ENCODE peak calls at places on chromosome 11, in four cellular contexts. A is OCI-LY7; H is stimulated activated CD8-positive, alpha-beta memory T cell treated with anti-CD3 and anti-CD28 coated beads, Interleukin-7, amount 100 ng/mL, for 48 hours; S is GM12891. R is an unnamed sample.

GRCh38 chr11:113474362-113475159 is 637 bp downstream of the DRD2 start:
- DNase-seq in H (peak), A (peak), S (peak), R (peak)

GRCh38 chr11:117144477-117145392 is 648 bp downstream of the PAFAH1B2 start:
- DNase-seq in H (peak), A (peak), S (peak), R (peak)

GRCh38 chr11:8342821-8343681 is 79.4 kb upstream of the LMO1 start:
- DNase-seq in S (no peak), H (peak), A (no peak), R (no peak)

GRCh38 chr11:101863361-101863760 is 51.4 kb upstream of the CEP126 start:
- DNase-seq in H (no peak), S (no peak), A (no peak), R (no peak)

GRCh38 chr11:67375320-67376021 is 2.1 kb upstream of the CLCF1 start:
- DNase-seq in S (no peak), A (no peak), H (no peak), R (no peak)

GRCh38 chr11:62921573-62922188 is 518 bp upstream of the CHRM1 start:
- DNase-seq in S (no peak), H (no peak), A (no peak), R (no peak)

GRCh38 chr11:17979770-17980371 is 33.0 kb downstream of the SERGEF start:
- DNase-seq in H (no peak), A (peak), S (peak), R (peak)

GRCh38 chr11:68980776-68981065 is at the start of gene MRGPRD:
- DNase-seq in A (no peak), H (no peak), S (no peak), R (no peak)

GRCh38 chr11:128453444-128454336 is 133.7 kb downstream of the ETS1 start:
- DNase-seq in H (no peak), S (no peak), A (no peak), R (no peak)

GRCh38 chr11:73980001-73980960 is 2.4 kb downstream of the UCP2 start:
- DNase-seq in H (peak), A (peak), S (peak), R (peak)

GRCh38 chr11:47778878-47779483 is 11.8 kb upstream of the FNBP4 start:
- DNase-seq in A (no peak), S (no peak), H (no peak), R (no peak)

GRCh38 chr11:22938691-22939090 is 78.4 kb upstream of the CCDC179 start:
- DNase-seq in H (no peak), S (no peak), A (no peak), R (no peak)

GRCh38 chr11:38582151-38582550 is 1984.1 kb upstream of the RAG2 start:
- DNase-seq in A (no peak), S (no peak), H (no peak), R (no peak)

GRCh38 chr11:1341928-1342524 is 32.6 kb upstream of the TOLLIP start:
- DNase-seq in H (no peak), S (no peak), A (no peak), R (no peak)

GRCh38 chr11:42205518-42205917 is 746.1 kb upstream of the LRRC4C start:
- DNase-seq in H (no peak), A (no peak), S (no peak), R (no peak)

GRCh38 chr11:93198221-93198650 is 445 bp upstream of the SLC36A4 start:
- DNase-seq in S (no peak), H (no peak), A (no peak), R (no peak)

GRCh38 chr11:8732276-8732675 is 49.7 kb downstream of the RPL27A start:
- DNase-seq in A (peak), S (no peak), H (no peak), R (no peak)

GRCh38 chr11:77244277-77245014 is 57.0 kb downstream of the GDPD4 start:
- DNase-seq in A (no peak), S (no peak), H (no peak), R (no peak)

GRCh38 chr11:34745209-34745608 is 124.3 kb downstream of the EHF start:
- DNase-seq in S (no peak), A (no peak), H (no peak), R (no peak)

R was measured in stimulated activated effector memory CD8-positive, alpha-beta T cell treated with anti-CD3 and anti-CD28 coated beads, Interleukin-12 subunit alpha, Interleukin-12 subunit beta, amount 100 ng/mL, for 72 hours.